ENCODE peak calls at places on chromosome 20, in ten cellular contexts. U, H, I, B, X, V, T, P, L and Y are unnamed samples. For H3K9me2 and H3K4me1, the result is how much of the 10 kb centered on the place peaks cover.

GRCh38 chr20:21232546-21233280 is 70.4 kb upstream of the XRN2 start:
- DNase-seq in U (no peak), H (no peak), I (no peak), B (no peak), X (no peak), V (no peak), T (no peak), P (no peak), L (no peak), Y (no peak)

GRCh38 chr20:50855498-50856474 is 60.9 kb downstream of the BCAS4 start:
- DNase-seq in U (peak), H (peak), I (peak), B (no peak), X (peak), V (peak), T (no peak), P (no peak), L (peak), Y (no peak)

GRCh38 chr20:44069203-44069931 is 117.6 kb downstream of the JPH2 start:
- DNase-seq in U (no peak), H (no peak), I (no peak), B (no peak), X (no peak), V (no peak), T (peak), P (no peak), L (no peak), Y (no peak)

GRCh38 chr20:45097485-45098095 is 3.3 kb downstream of the KCNS1 start:
- DNase-seq in U (no peak), H (peak), I (peak), B (no peak), X (no peak), V (peak), T (no peak), P (no peak), L (no peak), Y (no peak)

GRCh38 chr20:50274570-50275430 is 84.2 kb downstream of the CEBPB start:
- DNase-seq in U (no peak), H (no peak), I (no peak), B (no peak), X (no peak), V (no peak), T (no peak), P (no peak), L (no peak), Y (no peak)

GRCh38 chr20:9884061-9884460 is 45.2 kb upstream of the PAK5 start:
- DNase-seq in U (peak), H (peak), I (no peak), B (no peak), X (peak), V (peak), T (no peak), P (no peak), L (no peak), Y (no peak)

GRCh38 chr20:45969712-45970634 is 2.0 kb downstream of the ZNF335 start:
- DNase-seq in U (peak), H (peak), I (peak), B (peak), X (peak), V (peak), T (peak), P (peak), L (peak), Y (peak)

GRCh38 chr20:55103188-55103587 is 627.8 kb downstream of the DOK5 start:
- DNase-seq in U (no peak), H (no peak), I (no peak), B (no peak), X (peak), V (no peak), T (no peak), P (no peak), L (no peak), Y (no peak)

GRCh38 chr20:59656417-59656816 is 52.1 kb downstream of the PHACTR3 start:
- DNase-seq in U (no peak), H (no peak), I (no peak), B (no peak), X (no peak), V (no peak), T (no peak), P (no peak), L (no peak), Y (no peak)

GRCh38 chr20:23143986-23144695 is 58.0 kb upstream of the CD93 start:
- DNase-seq in U (peak), H (no peak), I (no peak), B (no peak), X (no peak), V (no peak), T (no peak), P (no peak), L (peak), Y (no peak)

GRCh38 chr20:5844063-5844681 is 94.0 kb downstream of the SHLD1 start:
- DNase-seq in U (peak), H (no peak), I (peak), B (no peak), X (no peak), V (no peak), T (no peak), P (peak), L (peak), Y (no peak)

GRCh38 chr20:36308318-36308710 is 2.2 kb downstream of the DLGAP4 start:
- DNase-seq in U (no peak), H (no peak), I (no peak), B (no peak), X (no peak), V (no peak), T (no peak), P (no peak), L (no peak), Y (no peak)

GRCh38 chr20:59984551-59984950 is 26.3 kb downstream of the CDH26 start:
- DNase-seq in U (no peak), H (no peak), I (no peak), B (peak), X (no peak), V (no peak), T (no peak), P (no peak), L (no peak), Y (no peak)

GRCh38 chr20:49993301-49993751 is 10.5 kb downstream of the SNAI1 start:
- DNase-seq in U (no peak), H (no peak), I (no peak), B (peak), X (no peak), V (no peak), T (no peak), P (no peak), L (no peak), Y (peak)

GRCh38 chr20:37669062-37669772 is 24.6 kb upstream of the CTNNBL1 start:
- DNase-seq in U (peak), H (peak), I (no peak), B (no peak), X (no peak), V (no peak), T (no peak), P (no peak), L (peak), Y (no peak)

GRCh38 chr20:10090588-10091166 is 55.9 kb downstream of the ANKEF1 start:
- DNase-seq in U (peak), H (peak), I (peak), B (peak), X (peak), V (peak), T (peak), P (peak), L (peak), Y (peak)

GRCh38 chr20:539848-540247 is 3.7 kb downstream of the CSNK2A1 start:
- DNase-seq in U (peak), H (peak), I (peak), B (no peak), X (peak), V (no peak), T (no peak), P (no peak), L (no peak), Y (no peak)

GRCh38 chr20:13430346-13431002 is 208.3 kb downstream of the TASP1 start:
- DNase-seq in U (peak), H (no peak), I (no peak), B (peak), X (peak), V (no peak), T (no peak), P (peak), L (peak), Y (no peak)

GRCh38 chr20:36493013-36493800 is 48.1 kb upstream of the MYL9 start:
- DNase-seq in U (peak), H (peak), I (no peak), B (peak), X (no peak), V (peak), T (no peak), P (no peak), L (no peak), Y (no peak)

GRCh38 chr20:44279228-44279627 is 31.8 kb downstream of the FITM2 start:
- DNase-seq in U (peak), H (no peak), I (peak), B (no peak), X (no peak), V (no peak), T (no peak), P (no peak), L (no peak), Y (no peak)

GRCh38 chr20:31596831-31597482 is 8.1 kb upstream of the ID1 start:
- DNase-seq in U (no peak), H (peak), I (no peak), B (no peak), X (peak), V (no peak), T (no peak), P (no peak), L (no peak), Y (no peak)

GRCh38 chr20:13681248-13682125 is 42.8 kb upstream of the TASP1 start:
- DNase-seq in U (peak), H (no peak), I (no peak), B (no peak), X (peak), V (no peak), T (peak), P (no peak), L (peak), Y (no peak)

GRCh38 chr20:41218466-41218865 is 81.1 kb downstream of the PLCG1 start:
- DNase-seq in U (no peak), H (no peak), I (peak), B (no peak), X (no peak), V (no peak), T (no peak), P (no peak), L (no peak), Y (no peak)

GRCh38 chr20:59356662-59357061 is 56.3 kb downstream of the EDN3 start:
- DNase-seq in U (no peak), H (no peak), I (no peak), B (no peak), X (no peak), V (peak), T (no peak), P (no peak), L (no peak), Y (no peak)

GRCh38 chr20:57469418-57470211 is 55.3 kb downstream of the CTCFL start:
- DNase-seq in U (no peak), H (peak), I (no peak), B (peak), X (no peak), V (peak), T (no peak), P (no peak), L (no peak), Y (peak)

GRCh38 chr20:44615169-44615791 is 32.9 kb downstream of the PKIG start:
- DNase-seq in U (no peak), H (peak), I (no peak), B (peak), X (no peak), V (no peak), T (no peak), P (no peak), L (no peak), Y (no peak)

GRCh38 chr20:10079964-10080363 is 45.2 kb downstream of the ANKEF1 start:
- DNase-seq in U (peak), H (no peak), I (peak), B (no peak), X (no peak), V (no peak), T (no peak), P (no peak), L (no peak), Y (no peak)

GRCh38 chr20:33673411-33674293 is 576 bp downstream of the NECAB3 start:
- DNase-seq in U (peak), H (no peak), I (peak), B (no peak), X (no peak), V (peak), T (peak), P (no peak), L (peak), Y (no peak)
- H3K4me2 ChIP-seq in U (peak), H (peak), I (peak), B (peak), X (peak), V (peak), T (peak), P (peak), L (peak), Y (peak)

DNA sequence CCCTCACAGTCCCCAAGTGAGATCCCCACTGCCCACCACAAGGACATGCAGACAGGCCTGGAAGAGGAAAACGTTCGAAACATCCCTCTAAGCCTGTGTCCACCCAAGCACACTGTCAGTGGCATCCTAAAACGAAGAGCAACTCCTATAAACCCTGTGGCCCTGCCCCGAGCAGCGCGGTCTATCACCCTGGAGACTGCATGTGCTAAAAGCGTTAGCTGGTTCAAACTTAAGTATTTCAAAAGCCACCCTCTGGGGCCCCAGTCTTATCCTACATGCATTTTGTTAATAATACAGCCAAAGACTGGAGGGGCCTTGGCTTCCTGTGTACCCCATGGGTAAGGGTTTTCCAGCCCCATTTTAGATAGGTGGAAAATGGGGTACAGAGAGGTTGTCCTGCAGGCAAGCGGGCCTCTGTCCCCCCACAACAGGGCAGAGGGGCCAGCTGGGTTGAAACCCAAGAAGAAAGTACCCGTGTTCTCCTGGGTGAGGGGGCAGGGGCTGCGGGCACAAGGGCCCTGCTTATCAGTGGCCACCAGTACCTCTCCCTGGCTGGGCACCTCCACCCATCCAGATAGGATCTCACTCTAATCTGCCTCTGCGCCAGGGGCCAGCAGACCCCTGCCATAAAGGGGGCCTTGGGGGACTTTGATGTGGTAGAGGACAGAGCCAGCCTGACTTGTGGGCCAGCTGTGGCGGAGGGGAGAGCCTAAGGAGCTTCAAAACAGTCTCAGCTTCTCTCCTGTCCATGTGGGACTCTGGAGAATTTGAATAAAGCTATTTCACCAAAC is 28.3 kb downstream of the PREX1 start:
- DNase-seq in U (no peak), H (no peak), I (no peak), B (no peak), X (no peak), V (peak), T (no peak), P (no peak), L (no peak), Y (no peak)
- H3K9me2 ChIP-seq in U (under half), H (under half), I (under half), B (under half), X (under half), V (under half), T (under half), P (under half), L (under half), Y (under half)

GRCh38 chr20:48738094-48738398 is 89.8 kb downstream of the PREX1 start:
- DNase-seq in U (no peak), H (no peak), I (no peak), B (no peak), X (no peak), V (no peak), T (no peak), P (no peak), L (no peak), Y (no peak)

GRCh38 chr20:48740714-48741113 is 87.1 kb downstream of the PREX1 start:
- DNase-seq in U (no peak), H (no peak), I (no peak), B (peak), X (no peak), V (no peak), T (no peak), P (no peak), L (no peak), Y (no peak)

GRCh38 chr20:48740269-48740603 is 87.6 kb downstream of the PREX1 start:
- DNase-seq in U (no peak), H (no peak), I (no peak), B (no peak), X (no peak), V (no peak), T (no peak), P (no peak), L (no peak), Y (no peak)

GRCh38 chr20:48738399-48739304 is 89.1 kb downstream of the PREX1 start:
- DNase-seq in U (no peak), H (no peak), I (no peak), B (peak), X (peak), V (no peak), T (no peak), P (no peak), L (no peak), Y (no peak)

DNA sequence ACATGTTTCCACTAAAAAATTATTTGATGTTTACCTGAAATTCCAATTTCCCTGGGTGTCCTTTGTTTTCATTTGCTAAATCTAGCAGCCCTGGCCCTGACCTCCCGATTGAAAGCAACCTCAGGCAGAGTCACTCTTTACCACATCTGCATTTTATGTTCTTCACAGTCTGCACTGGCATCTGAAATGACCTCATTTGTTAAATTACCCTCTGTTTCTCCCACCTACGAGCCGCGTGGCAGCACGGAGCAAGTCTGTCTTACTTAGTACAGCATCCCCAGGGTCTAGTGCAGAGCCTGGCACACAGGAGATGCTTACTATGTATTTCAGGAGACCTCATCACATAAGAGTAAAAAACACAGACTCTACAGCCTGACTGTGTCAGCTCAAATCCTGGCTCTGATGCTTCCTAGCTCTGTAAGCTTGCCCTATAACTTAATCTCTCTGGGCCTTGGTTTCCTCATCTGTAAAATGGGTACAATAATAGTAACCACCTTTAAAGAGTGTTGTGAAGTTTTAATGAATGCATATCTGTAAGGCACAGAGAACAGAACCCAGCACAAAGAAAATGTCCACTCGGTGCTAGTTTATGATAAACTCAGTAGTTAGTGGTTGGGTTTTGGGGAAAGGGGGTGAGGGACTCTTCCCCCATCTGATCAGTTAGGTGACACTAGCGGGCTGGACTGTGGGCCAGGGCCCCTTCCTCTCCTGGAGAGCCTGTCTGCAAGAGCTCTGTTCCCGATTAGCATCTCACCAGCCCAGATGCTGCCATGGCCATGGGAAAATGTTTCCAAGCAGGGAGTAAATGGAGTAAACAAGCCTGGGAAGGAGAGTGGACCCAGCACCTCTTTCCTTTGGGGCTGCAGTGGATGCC is 88.2 kb downstream of the PREX1 start:
- DNase-seq in U (no peak), H (no peak), I (peak), B (no peak), X (no peak), V (peak), T (no peak), P (no peak), L (no peak), Y (no peak)
- H3K4me1 ChIP-seq in U (under half), H (under half), I (under half), B (half or more), X (under half), V (under half), T (under half), P (under half), L (under half), Y (under half)

GRCh38 chr20:61120595-61121515 is 131.2 kb upstream of the CDH4 start:
- DNase-seq in U (peak), H (peak), I (peak), B (peak), X (peak), V (no peak), T (peak), P (no peak), L (peak), Y (peak)

GRCh38 chr20:61117725-61118124 is 134.3 kb upstream of the CDH4 start:
- DNase-seq in U (no peak), H (no peak), I (peak), B (no peak), X (peak), V (no peak), T (no peak), P (no peak), L (no peak), Y (no peak)

GRCh38 chr20:61118429-61119224 is 133.4 kb upstream of the CDH4 start:
- DNase-seq in U (no peak), H (no peak), I (peak), B (no peak), X (no peak), V (no peak), T (no peak), P (no peak), L (no peak), Y (no peak)

GRCh38 chr20:61121661-61122060 is 130.4 kb upstream of the CDH4 start:
- DNase-seq in U (no peak), H (no peak), I (no peak), B (no peak), X (no peak), V (no peak), T (no peak), P (no peak), L (no peak), Y (no peak)

GRCh38 chr20:61119263-61119662 is 132.8 kb upstream of the CDH4 start:
- DNase-seq in U (no peak), H (no peak), I (no peak), B (no peak), X (no peak), V (no peak), T (no peak), P (no peak), L (no peak), Y (no peak)
- H3K4me2 ChIP-seq in U (no peak), H (no peak), I (no peak), B (no peak), X (no peak), V (no peak), T (no peak), P (no peak), L (no peak), Y (no peak)

GRCh38 chr20:63124092-63124781 is 91.7 kb downstream of the YTHDF1 start:
- DNase-seq in U (peak), H (no peak), I (peak), B (no peak), X (no peak), V (no peak), T (no peak), P (no peak), L (no peak), Y (no peak)

GRCh38 chr20:63124782-63125580 is 91.0 kb downstream of the YTHDF1 start:
- DNase-seq in U (no peak), H (no peak), I (no peak), B (no peak), X (no peak), V (no peak), T (no peak), P (no peak), L (no peak), Y (no peak)

GRCh38 chr20:63125893-63126601 is 89.9 kb downstream of the YTHDF1 start:
- DNase-seq in U (peak), H (no peak), I (no peak), B (no peak), X (no peak), V (no peak), T (no peak), P (no peak), L (no peak), Y (no peak)

GRCh38 chr20:63126876-63127699 is 88.8 kb downstream of the YTHDF1 start:
- DNase-seq in U (no peak), H (no peak), I (no peak), B (no peak), X (no peak), V (no peak), T (no peak), P (no peak), L (no peak), Y (no peak)

DNA sequence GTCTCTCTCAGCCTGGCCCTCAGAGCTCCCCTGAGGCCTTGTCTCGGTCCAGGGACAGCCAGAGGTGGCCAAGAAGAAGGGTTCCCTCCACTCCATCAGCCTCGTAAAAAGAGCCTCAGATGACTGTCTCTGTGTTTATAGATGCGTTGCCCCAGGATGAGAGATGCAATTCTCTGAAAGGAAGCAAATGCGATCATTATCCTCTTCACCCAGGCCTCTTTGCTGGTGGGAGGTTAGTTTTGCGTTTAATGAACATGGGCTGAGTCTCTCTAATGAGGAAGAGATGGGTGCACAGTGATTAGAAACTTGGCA is 90.4 kb downstream of the YTHDF1 start:
- DNase-seq in U (no peak), H (no peak), I (no peak), B (no peak), X (no peak), V (no peak), T (no peak), P (no peak), L (no peak), Y (no peak)
- H3K9me2 ChIP-seq in U (under half), H (under half), I (under half), B (under half), X (under half), V (under half), T (under half), P (under half), L (under half), Y (under half)